ENCODE peak calls at places on chromosomes 3 and 15, in eight cellular contexts. One of them, this sample, is unnamed.

GRCh38 chr15:65414841-65415621 is 7.7 kb downstream of the IGDCC4 start:
- DNase-seq in nephron progenitor cell: peak; percentile 64
- DNase-seq in epithelial cell of esophagus: no peak
- DNase-seq in GM13976: no peak
- DNase-seq in CD4-positive, alpha-beta T cell: no peak
- DNase-seq in heart left ventricle: no peak
- DNase-seq in HCT116: no peak
- DNase-seq in breast epithelium: no peak
- DNase-seq in this sample: no peak

GRCh38 chr3:72665701-72666443 is 182.4 kb downstream of the SHQ1 start:
- DNase-seq in nephron progenitor cell: peak; percentile 43
- DNase-seq in epithelial cell of esophagus: peak; percentile 46
- DNase-seq in GM13976: peak; percentile 68
- DNase-seq in CD4-positive, alpha-beta T cell: peak; percentile 53
- DNase-seq in heart left ventricle: peak; percentile 26
- DNase-seq in HCT116: no peak
- DNase-seq in breast epithelium: peak; percentile 65
- DNase-seq in this sample: peak; percentile 62

GRCh38 chr3:120475722-120476385 is 25.1 kb upstream of the FSTL1 start:
- DNase-seq in nephron progenitor cell: no peak
- DNase-seq in epithelial cell of esophagus: no peak
- DNase-seq in GM13976: no peak
- DNase-seq in CD4-positive, alpha-beta T cell: no peak
- DNase-seq in heart left ventricle: no peak
- DNase-seq in HCT116: no peak
- DNase-seq in breast epithelium: no peak
- DNase-seq in this sample: no peak

GRCh38 chr3:120682095-120682681 is at the start of gene HGD:
- DNase-seq in nephron progenitor cell: no peak
- DNase-seq in epithelial cell of esophagus: peak; percentile 50
- DNase-seq in GM13976: no peak
- DNase-seq in CD4-positive, alpha-beta T cell: no peak
- DNase-seq in heart left ventricle: no peak
- DNase-seq in HCT116: no peak
- DNase-seq in breast epithelium: peak; percentile 60
- DNase-seq in this sample: no peak

GRCh38 chr3:124986153-124987143 is 51.9 kb upstream of the MUC13 start:
- DNase-seq in nephron progenitor cell: peak; percentile 15
- DNase-seq in epithelial cell of esophagus: peak; percentile 79
- DNase-seq in GM13976: no peak
- DNase-seq in CD4-positive, alpha-beta T cell: no peak
- DNase-seq in heart left ventricle: no peak
- DNase-seq in HCT116: peak; percentile 91
- DNase-seq in breast epithelium: no peak
- DNase-seq in this sample: no peak

GRCh38 chr3:189779166-189779565 is 148.0 kb downstream of the TP63 start:
- DNase-seq in nephron progenitor cell: no peak
- DNase-seq in epithelial cell of esophagus: peak; percentile 84
- DNase-seq in GM13976: no peak
- DNase-seq in CD4-positive, alpha-beta T cell: no peak
- DNase-seq in heart left ventricle: no peak
- DNase-seq in HCT116: no peak
- DNase-seq in breast epithelium: no peak
- DNase-seq in this sample: no peak

GRCh38 chr3:73175698-73176097 is 114.2 kb downstream of the EBLN2 start:
- DNase-seq in nephron progenitor cell: no peak
- DNase-seq in epithelial cell of esophagus: no peak
- DNase-seq in GM13976: no peak
- DNase-seq in CD4-positive, alpha-beta T cell: no peak
- DNase-seq in heart left ventricle: no peak
- DNase-seq in HCT116: no peak
- DNase-seq in breast epithelium: no peak
- DNase-seq in this sample: no peak

GRCh38 chr3:151925876-151926275 is 52.4 kb downstream of the SUCNR1 start:
- DNase-seq in nephron progenitor cell: no peak
- DNase-seq in epithelial cell of esophagus: peak; percentile 82
- DNase-seq in GM13976: no peak
- DNase-seq in CD4-positive, alpha-beta T cell: no peak
- DNase-seq in heart left ventricle: no peak
- DNase-seq in HCT116: no peak
- DNase-seq in breast epithelium: no peak
- DNase-seq in this sample: no peak

GRCh38 chr3:43418601-43419272 is 132.4 kb downstream of the SNRK start:
- DNase-seq in nephron progenitor cell: no peak
- DNase-seq in epithelial cell of esophagus: no peak
- DNase-seq in GM13976: no peak
- DNase-seq in CD4-positive, alpha-beta T cell: no peak
- DNase-seq in heart left ventricle: peak; percentile 53
- DNase-seq in HCT116: no peak
- DNase-seq in breast epithelium: no peak
- DNase-seq in this sample: no peak

GRCh38 chr15:100670505-100671021 is 68.2 kb downstream of the ASB7 start:
- DNase-seq in nephron progenitor cell: no peak
- DNase-seq in epithelial cell of esophagus: no peak
- DNase-seq in GM13976: no peak
- DNase-seq in CD4-positive, alpha-beta T cell: no peak
- DNase-seq in heart left ventricle: no peak
- DNase-seq in HCT116: no peak
- DNase-seq in breast epithelium: no peak
- DNase-seq in this sample: no peak

GRCh38 chr3:19148768-19149091 is 420 bp downstream of the KCNH8 start:
- DNase-seq in nephron progenitor cell: no peak
- DNase-seq in epithelial cell of esophagus: no peak
- DNase-seq in GM13976: no peak
- DNase-seq in CD4-positive, alpha-beta T cell: no peak
- DNase-seq in heart left ventricle: no peak
- DNase-seq in HCT116: no peak
- DNase-seq in breast epithelium: no peak
- DNase-seq in this sample: no peak

GRCh38 chr15:88542342-88542733 is 4.1 kb downstream of the DET1 start:
- DNase-seq in nephron progenitor cell: no peak
- DNase-seq in epithelial cell of esophagus: no peak
- DNase-seq in GM13976: no peak
- DNase-seq in CD4-positive, alpha-beta T cell: no peak
- DNase-seq in heart left ventricle: peak; percentile 34
- DNase-seq in HCT116: no peak
- DNase-seq in breast epithelium: no peak
- DNase-seq in this sample: no peak

GRCh38 chr3:111070772-111071256 is 802 bp upstream of the NECTIN3 start:
- DNase-seq in nephron progenitor cell: no peak
- DNase-seq in epithelial cell of esophagus: peak; percentile 62
- DNase-seq in GM13976: peak; percentile 15
- DNase-seq in CD4-positive, alpha-beta T cell: no peak
- DNase-seq in heart left ventricle: no peak
- DNase-seq in HCT116: no peak
- DNase-seq in breast epithelium: no peak
- DNase-seq in this sample: peak; percentile 20

DNA sequence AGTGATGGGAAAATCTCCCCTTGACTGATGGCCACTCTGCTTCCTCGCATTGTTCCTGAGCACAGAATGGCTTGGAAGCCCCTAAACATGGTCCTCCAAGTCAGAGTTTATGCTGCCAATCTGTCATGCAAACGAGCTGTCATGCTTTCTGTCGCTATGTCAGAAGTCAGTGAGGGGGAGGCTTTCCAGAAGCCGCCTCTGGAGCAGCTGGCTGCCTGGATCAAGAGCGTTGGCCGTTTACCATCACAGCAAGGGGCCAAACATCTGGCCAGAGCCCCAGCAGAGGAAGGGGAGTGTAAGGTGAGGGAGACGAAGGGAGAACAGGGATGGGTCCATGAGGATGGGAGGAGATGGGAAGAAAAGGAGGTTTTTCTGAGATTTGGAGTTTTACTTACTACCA is 372.6 kb upstream of the NR2F2 start:
- DNase-seq in nephron progenitor cell: peak; percentile 8
- DNase-seq in epithelial cell of esophagus: no peak
- DNase-seq in GM13976: no peak
- DNase-seq in CD4-positive, alpha-beta T cell: no peak
- DNase-seq in heart left ventricle: no peak
- DNase-seq in HCT116: no peak
- DNase-seq in breast epithelium: no peak
- DNase-seq in this sample: no peak
- TF ChIP-seq CTCF in nephron progenitor cell: no peak
- TF ChIP-seq CTCF in epithelial cell of esophagus: no peak
- TF ChIP-seq CTCF in GM13976: no peak
- TF ChIP-seq CTCF in CD4-positive, alpha-beta T cell: no peak
- TF ChIP-seq CTCF in heart left ventricle: no peak
- TF ChIP-seq CTCF in HCT116: no peak
- TF ChIP-seq CTCF in breast epithelium: no peak
- TF ChIP-seq CTCF in this sample: no peak

GRCh38 chr15:34893967-34894366 is 75.6 kb downstream of the AQR start:
- DNase-seq in nephron progenitor cell: no peak
- DNase-seq in epithelial cell of esophagus: no peak
- DNase-seq in GM13976: no peak
- DNase-seq in CD4-positive, alpha-beta T cell: no peak
- DNase-seq in heart left ventricle: no peak
- DNase-seq in HCT116: no peak
- DNase-seq in breast epithelium: no peak
- DNase-seq in this sample: no peak

GRCh38 chr15:34892963-34893591 is 76.5 kb downstream of the AQR start:
- DNase-seq in nephron progenitor cell: no peak
- DNase-seq in epithelial cell of esophagus: no peak
- DNase-seq in GM13976: no peak
- DNase-seq in CD4-positive, alpha-beta T cell: no peak
- DNase-seq in heart left ventricle: no peak
- DNase-seq in HCT116: no peak
- DNase-seq in breast epithelium: no peak
- DNase-seq in this sample: no peak

GRCh38 chr15:34889486-34889885 is 80.1 kb downstream of the AQR start:
- DNase-seq in nephron progenitor cell: no peak
- DNase-seq in epithelial cell of esophagus: peak; percentile 23
- DNase-seq in GM13976: no peak
- DNase-seq in CD4-positive, alpha-beta T cell: no peak
- DNase-seq in heart left ventricle: no peak
- DNase-seq in HCT116: no peak
- DNase-seq in breast epithelium: no peak
- DNase-seq in this sample: no peak

GRCh38 chr15:34886134-34886533 is 83.4 kb downstream of the AQR start:
- DNase-seq in nephron progenitor cell: no peak
- DNase-seq in epithelial cell of esophagus: no peak
- DNase-seq in GM13976: no peak
- DNase-seq in CD4-positive, alpha-beta T cell: no peak
- DNase-seq in heart left ventricle: no peak
- DNase-seq in HCT116: no peak
- DNase-seq in breast epithelium: no peak
- DNase-seq in this sample: no peak

GRCh38 chr15:34890424-34890823 is 79.1 kb downstream of the AQR start:
- DNase-seq in nephron progenitor cell: no peak
- DNase-seq in epithelial cell of esophagus: no peak
- DNase-seq in GM13976: no peak
- DNase-seq in CD4-positive, alpha-beta T cell: no peak
- DNase-seq in heart left ventricle: no peak
- DNase-seq in HCT116: no peak
- DNase-seq in breast epithelium: no peak
- DNase-seq in this sample: no peak
- TF ChIP-seq CTCF in nephron progenitor cell: no peak
- TF ChIP-seq CTCF in epithelial cell of esophagus: no peak
- TF ChIP-seq CTCF in GM13976: no peak
- TF ChIP-seq CTCF in CD4-positive, alpha-beta T cell: no peak
- TF ChIP-seq CTCF in heart left ventricle: no peak
- TF ChIP-seq CTCF in HCT116: no peak
- TF ChIP-seq CTCF in breast epithelium: no peak
- TF ChIP-seq CTCF in this sample: no peak

GRCh38 chr3:53884623-53885022 is 2.7 kb upstream of the ACTR8 start:
- DNase-seq in nephron progenitor cell: no peak
- DNase-seq in epithelial cell of esophagus: no peak
- DNase-seq in GM13976: no peak
- DNase-seq in CD4-positive, alpha-beta T cell: no peak
- DNase-seq in heart left ventricle: no peak
- DNase-seq in HCT116: no peak
- DNase-seq in breast epithelium: no peak
- DNase-seq in this sample: no peak

GRCh38 chr3:53883008-53883407 is 1.1 kb upstream of the ACTR8 start:
- DNase-seq in nephron progenitor cell: no peak
- DNase-seq in epithelial cell of esophagus: no peak
- DNase-seq in GM13976: no peak
- DNase-seq in CD4-positive, alpha-beta T cell: no peak
- DNase-seq in heart left ventricle: no peak
- DNase-seq in HCT116: no peak
- DNase-seq in breast epithelium: no peak
- DNase-seq in this sample: no peak

GRCh38 chr3:53880396-53881345 is 1.3 kb downstream of the ACTR8 start:
- DNase-seq in nephron progenitor cell: no peak
- DNase-seq in epithelial cell of esophagus: no peak
- DNase-seq in GM13976: no peak
- DNase-seq in CD4-positive, alpha-beta T cell: no peak
- DNase-seq in heart left ventricle: no peak
- DNase-seq in HCT116: no peak
- DNase-seq in breast epithelium: no peak
- DNase-seq in this sample: no peak

GRCh38 chr3:53885239-53885638 is 3.3 kb upstream of the ACTR8 start:
- DNase-seq in nephron progenitor cell: no peak
- DNase-seq in epithelial cell of esophagus: peak; percentile 40
- DNase-seq in GM13976: no peak
- DNase-seq in CD4-positive, alpha-beta T cell: no peak
- DNase-seq in heart left ventricle: no peak
- DNase-seq in HCT116: no peak
- DNase-seq in breast epithelium: no peak
- DNase-seq in this sample: no peak

DNA sequence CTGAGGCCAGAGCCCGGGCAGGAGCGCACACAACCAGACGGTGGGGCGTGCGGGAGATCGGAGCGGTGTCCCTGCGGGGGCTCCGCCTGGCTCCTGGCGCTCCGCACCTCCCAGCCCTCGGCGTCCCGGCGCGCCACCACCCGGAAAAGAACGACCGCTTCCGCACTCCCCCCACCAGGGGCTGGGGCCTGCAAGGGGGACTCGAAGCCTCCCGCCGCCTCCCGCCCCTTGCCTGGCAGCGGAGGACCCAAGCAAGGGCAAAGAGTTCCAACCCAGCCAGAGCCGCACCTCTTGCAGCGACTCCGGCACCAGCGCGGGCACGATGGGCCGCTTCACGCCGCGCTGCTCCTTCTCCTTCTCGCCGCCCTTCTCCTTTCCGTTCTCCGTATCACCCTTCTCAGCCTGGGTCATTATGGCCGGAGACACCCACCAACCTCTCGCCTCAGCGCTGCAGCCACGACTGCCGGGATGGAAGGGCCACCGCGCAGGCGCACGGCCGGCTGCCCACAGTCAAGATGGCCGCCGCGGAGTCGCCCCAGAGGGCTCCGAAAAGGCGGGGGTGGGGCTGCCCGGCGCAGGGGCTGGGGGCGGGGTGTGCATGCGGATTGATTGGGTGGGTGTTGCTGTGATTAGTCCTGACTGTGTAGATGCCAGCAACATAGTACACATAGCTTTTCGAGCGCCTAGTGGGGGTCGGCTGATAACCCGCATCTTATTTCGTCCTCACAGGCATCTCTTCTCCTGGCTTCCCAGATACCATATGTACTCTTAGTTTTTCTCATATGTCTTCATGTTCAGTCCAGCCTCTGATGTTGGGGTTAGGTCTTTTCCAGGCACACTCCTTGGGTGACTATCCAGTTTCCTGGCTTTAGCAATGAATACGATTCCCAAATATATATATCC is at the start of gene ACTR8:
- DNase-seq in nephron progenitor cell: peak; percentile 92
- DNase-seq in epithelial cell of esophagus: peak; percentile 72
- DNase-seq in GM13976: peak; percentile 94
- DNase-seq in CD4-positive, alpha-beta T cell: peak; percentile 81
- DNase-seq in heart left ventricle: peak; percentile 92
- DNase-seq in HCT116: peak; percentile 58
- DNase-seq in breast epithelium: peak; percentile 72
- DNase-seq in this sample: peak; percentile 94
- TF ChIP-seq CTCF in nephron progenitor cell: no peak
- TF ChIP-seq CTCF in epithelial cell of esophagus: no peak
- TF ChIP-seq CTCF in GM13976: no peak
- TF ChIP-seq CTCF in CD4-positive, alpha-beta T cell: no peak
- TF ChIP-seq CTCF in heart left ventricle: no peak
- TF ChIP-seq CTCF in HCT116: no peak
- TF ChIP-seq CTCF in breast epithelium: peak; percentile 32
- TF ChIP-seq CTCF in this sample: no peak

GRCh38 chr3:121943434-121943833 is 49.2 kb downstream of the SLC15A2 start:
- DNase-seq in nephron progenitor cell: no peak
- DNase-seq in epithelial cell of esophagus: peak; percentile 63
- DNase-seq in GM13976: no peak
- DNase-seq in CD4-positive, alpha-beta T cell: no peak
- DNase-seq in heart left ventricle: no peak
- DNase-seq in HCT116: no peak
- DNase-seq in breast epithelium: no peak
- DNase-seq in this sample: no peak
- TF ChIP-seq CTCF in nephron progenitor cell: no peak
- TF ChIP-seq CTCF in epithelial cell of esophagus: no peak
- TF ChIP-seq CTCF in GM13976: no peak
- TF ChIP-seq CTCF in CD4-positive, alpha-beta T cell: no peak
- TF ChIP-seq CTCF in heart left ventricle: no peak
- TF ChIP-seq CTCF in HCT116: no peak
- TF ChIP-seq CTCF in breast epithelium: no peak
- TF ChIP-seq CTCF in this sample: no peak

This sample was measured in GM13977.